ENCODE peak calls at places on chromosomes 7 and 10, in seven cellular contexts. D is body of pancreas, H is endothelial cell of umbilical vein, L is transverse colon, N is GM12892, E is heart left ventricle, R is ovary. V is an unnamed sample.

GRCh38 chr10:78377362-78377761 is 343.7 kb downstream of the RPS24 start:
- DNase-seq in N (no peak), E (no peak), R (no peak), H (no peak), L (no peak), D (no peak), V (no peak)

GRCh38 chr10:35876248-35876647 is 234.2 kb upstream of the FZD8 start:
- DNase-seq in D (no peak), E (no peak), R (no peak), L (no peak), N (no peak), H (no peak), V (no peak)

GRCh38 chr10:33952692-33953360 is 618.4 kb upstream of the NRP1 start:
- DNase-seq in R (no peak), D (no peak), E (no peak), L (no peak), N (no peak), H (peak; percentile 17), V (no peak)

GRCh38 chr10:50469778-50470193 is 154.0 kb downstream of the SGMS1 start:
- DNase-seq in D (no peak), N (no peak), R (no peak), E (no peak), L (peak; percentile 15), H (no peak), V (peak; percentile 91)

GRCh38 chr7:29248713-29249382 is 54.3 kb downstream of the CHN2 start:
- DNase-seq in R (no peak), L (no peak), E (no peak), D (peak; percentile 74), H (no peak), N (no peak), V (no peak)

GRCh38 chr10:95289003-95289920 is 1.5 kb downstream of the PDLIM1 start:
- DNase-seq in R (no peak), D (no peak), N (no peak), E (no peak), H (no peak), L (peak; percentile 70), V (no peak)

GRCh38 chr7:24764972-24765744 is 7.9 kb upstream of the GSDME start:
- DNase-seq in N (no peak), E (peak; percentile 27), H (no peak), D (no peak), L (no peak), R (no peak), V (peak; percentile 74)

GRCh38 chr7:67760971-67761370 is 764.3 kb downstream of the TYW1 start:
- DNase-seq in N (no peak), L (no peak), E (no peak), H (no peak), D (no peak), R (no peak), V (no peak)

GRCh38 chr7:29035044-29035740 is 77.1 kb upstream of the TRIL start:
- DNase-seq in L (no peak), H (peak; percentile 91), D (no peak), R (no peak), N (no peak), E (no peak), V (peak; percentile 36)

GRCh38 chr7:131819891-131820290 is 263.5 kb upstream of the PODXL start:
- DNase-seq in R (no peak), N (no peak), E (no peak), H (no peak), L (no peak), D (no peak), V (no peak)

GRCh38 chr7:40315277-40315676 is 180.5 kb downstream of the SUGCT start:
- DNase-seq in R (no peak), N (no peak), L (no peak), H (no peak), D (no peak), E (no peak), V (no peak)

DNA sequence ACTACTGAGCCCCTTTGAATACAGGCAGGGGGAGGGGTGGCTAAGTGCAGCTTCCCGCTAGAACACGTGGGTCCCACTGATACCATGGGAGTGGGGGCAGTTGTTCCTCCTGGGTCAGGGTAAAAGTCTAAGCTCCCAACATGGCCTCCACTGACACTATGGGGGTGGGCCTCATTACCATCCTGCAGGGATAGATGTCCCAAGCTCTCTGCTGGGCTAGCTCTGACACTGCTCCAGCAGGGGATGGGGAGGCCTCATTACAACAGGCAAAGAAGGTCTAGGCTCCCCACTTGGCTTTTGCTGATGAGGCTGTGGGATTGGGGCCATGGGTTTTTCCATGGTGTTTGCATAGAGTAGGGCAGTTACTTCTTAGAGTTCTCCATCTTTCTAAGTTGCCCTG is 51.5 kb downstream of the STK17A start:
- DNase-seq in D (no peak), L (no peak), N (no peak), E (no peak), R (no peak), H (no peak), V (no peak)
- TF ChIP-seq POLR2A in D (no peak), L (no peak), N (peak; percentile 53), E (no peak), R (no peak), H (peak; percentile 38), V (no peak)

DNA sequence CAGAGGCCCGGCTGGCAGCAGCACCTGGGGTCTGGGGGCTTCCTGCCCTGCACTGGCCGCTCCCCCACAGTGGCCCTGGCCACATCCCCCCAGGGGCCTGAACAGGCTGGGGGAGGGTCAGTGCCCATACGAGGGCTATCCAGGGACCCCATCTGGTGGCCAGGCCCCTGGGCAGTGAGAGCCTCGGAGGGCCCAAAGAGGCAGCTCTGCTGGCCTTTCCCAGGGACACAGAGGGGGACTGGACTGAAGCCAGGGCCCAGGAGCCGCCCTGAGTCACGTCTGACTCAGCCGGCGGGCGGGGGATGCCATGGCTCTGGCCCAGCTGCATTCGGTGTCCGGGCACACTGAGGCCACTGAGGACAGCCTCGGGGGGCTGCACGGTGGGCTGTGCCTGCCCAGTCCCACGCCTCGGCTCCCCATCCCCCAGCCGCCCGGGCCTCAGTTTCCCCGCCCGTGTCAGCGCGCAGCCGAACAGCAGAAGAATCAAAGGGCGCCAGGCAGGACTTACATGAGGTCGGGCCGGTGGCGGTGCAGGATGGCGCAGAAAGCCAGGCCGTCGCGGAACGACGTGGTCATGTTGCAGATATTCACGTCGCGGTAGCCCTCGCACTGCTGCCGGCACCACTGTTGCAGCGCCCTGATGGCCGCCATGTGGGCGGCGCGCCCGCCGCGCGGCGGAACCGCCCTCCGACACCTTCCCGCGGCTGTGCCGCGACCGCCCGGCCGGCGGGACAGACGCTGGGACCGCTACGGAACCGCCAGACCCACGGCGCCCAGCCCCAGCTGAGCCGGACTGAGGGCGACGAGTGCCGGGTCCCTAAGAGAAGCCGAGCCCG is at the start of gene MICALL2:
- DNase-seq in E (peak; percentile 78), N (no peak), D (peak; percentile 95), R (peak; percentile 81), H (peak; percentile 88), L (peak; percentile 83), V (peak; percentile 81)
- TF ChIP-seq POLR2A in E (peak; percentile 93), N (peak; percentile 43), D (peak; percentile 69), R (peak; percentile 60), H (peak; percentile 97), L (peak; percentile 90), V (peak; percentile 95)

DNA sequence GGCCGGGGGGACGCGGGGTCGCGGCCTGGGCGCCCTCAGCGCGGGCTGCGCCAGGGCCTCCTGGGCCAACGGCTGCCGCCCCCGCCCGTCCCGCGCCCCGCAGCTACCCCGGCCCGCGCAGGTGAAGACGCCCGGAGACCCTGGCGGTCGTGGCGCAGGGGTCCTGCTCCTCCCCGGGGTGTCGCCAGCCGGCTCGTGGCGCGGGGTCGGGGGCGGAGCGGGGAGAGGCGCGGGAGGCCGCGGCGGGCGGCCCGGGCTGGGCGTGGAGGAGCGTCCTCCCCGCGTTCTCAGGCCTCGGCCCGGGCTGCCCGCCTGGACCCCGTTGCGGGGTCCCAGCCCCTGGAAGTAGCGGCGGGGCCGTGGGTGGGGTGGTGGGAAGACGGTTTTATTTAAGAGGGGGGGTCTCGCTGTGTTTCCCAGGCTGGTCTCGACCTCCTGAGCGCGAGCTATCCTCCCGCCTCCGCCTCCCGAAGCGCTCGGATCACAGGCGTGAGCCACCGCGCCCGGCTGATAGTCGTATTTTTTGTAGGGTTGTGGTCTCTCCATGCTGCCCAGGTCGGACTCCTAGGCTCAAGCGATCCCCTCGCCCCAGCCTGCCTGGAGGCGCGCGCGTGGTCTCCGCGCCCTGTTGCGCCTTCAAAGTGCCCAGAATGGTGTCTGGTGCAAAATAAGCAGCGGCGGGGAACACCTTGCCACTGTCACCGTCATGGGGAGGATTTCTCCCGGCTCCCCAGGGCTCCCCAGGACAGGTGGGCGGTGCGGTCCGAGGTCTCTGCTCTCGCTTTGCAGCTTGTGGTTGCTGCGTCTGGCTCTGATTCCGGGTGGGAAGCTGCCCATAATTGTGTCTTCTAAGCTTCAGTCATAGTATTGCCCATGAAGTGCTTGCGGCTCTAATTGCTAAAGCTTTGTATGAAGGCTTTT is 15.3 kb upstream of the SUN1 start:
- DNase-seq in H (peak; percentile 49), D (no peak), E (no peak), L (peak; percentile 37), N (peak; percentile 43), R (no peak), V (peak; percentile 48)
- TF ChIP-seq POLR2A in H (no peak), D (peak; percentile 41), E (no peak), L (peak; percentile 10), N (no peak), R (no peak), V (no peak)

GRCh38 chr7:120097020-120097419 is 176.0 kb upstream of the KCND2 start:
- DNase-seq in D (no peak), E (no peak), L (no peak), H (no peak), R (no peak), N (no peak), V (no peak)
- TF ChIP-seq POLR2A in D (no peak), E (no peak), L (no peak), H (no peak), R (no peak), N (no peak), V (no peak)

GRCh38 chr10:123008379-123009104 is at the start of the genes ACADSB and IKZF5:
- DNase-seq in N (peak; percentile 96), R (peak; percentile 95), L (peak; percentile 97), E (peak; percentile 98), H (peak; percentile 97), D (peak; percentile 98), V (peak; percentile 99)
- TF ChIP-seq POLR2A in N (peak; percentile 98), R (peak; percentile 84), L (peak; percentile 88), E (peak; percentile 65), H (peak; percentile 80), D (peak; percentile 94), V (peak; percentile 97)

V was measured in NB4.